ENCODE peak calls at places on chromosomes 7 and 10, in seven cellular contexts. J, P, G, D, X, R and Q are unnamed samples.

GRCh38 chr10:33306756-33307519 is 27.5 kb downstream of the NRP1 start:
- DNase-seq in R (no peak), G (peak), P (no peak), J (no peak), X (no peak), D (no peak), Q (no peak)

GRCh38 chr10:5547934-5548660 is 23.3 kb downstream of the CALML3 start:
- DNase-seq in G (peak), R (peak), P (peak), J (no peak), X (no peak), D (no peak), Q (no peak)

GRCh38 chr7:67475293-67475692 is 478.7 kb downstream of the TYW1 start:
- DNase-seq in P (no peak), D (no peak), R (no peak), X (no peak), J (no peak), G (no peak), Q (no peak)

GRCh38 chr7:104174798-104175197 is 33.0 kb downstream of the ORC5 start:
- DNase-seq in P (peak), D (no peak), R (no peak), J (no peak), X (no peak), G (peak), Q (no peak)

GRCh38 chr10:3781458-3782098 is 3.4 kb downstream of the KLF6 start:
- DNase-seq in X (no peak), G (peak), R (peak), J (no peak), P (no peak), D (no peak), Q (peak)

GRCh38 chr7:30148951-30149459 is 14.2 kb downstream of the MTURN start:
- DNase-seq in D (no peak), X (no peak), G (no peak), P (no peak), R (no peak), J (no peak), Q (no peak)

GRCh38 chr7:76346778-76347177 is 12.0 kb downstream of the YWHAG start:
- DNase-seq in J (no peak), D (no peak), G (peak), X (no peak), P (no peak), R (no peak), Q (no peak)

GRCh38 chr10:71729023-71729649 is 9.6 kb upstream of the C10orf105 start:
- DNase-seq in P (peak), R (peak), J (no peak), G (no peak), X (no peak), D (no peak), Q (no peak)

GRCh38 chr10:74227697-74228424 is 76.8 kb downstream of the ADK start:
- DNase-seq in R (no peak), P (peak), D (no peak), G (peak), J (no peak), X (no peak), Q (no peak)